ENCODE peak calls at places on chromosomes 16 and 17, in seven cellular contexts. Y, Z, B, Q, E, O and I are unnamed samples.

GRCh38 chr16:70758786-70759185 is 42.2 kb downstream of the VAC14 start:
- DNase-seq in Y (no peak), Z (peak), B (peak), Q (no peak), E (no peak), O (no peak), I (no peak)

GRCh38 chr16:483351-484075 is 44.0 kb upstream of the CAPN15 start:
- DNase-seq in Y (no peak), Z (no peak), B (no peak), Q (no peak), E (no peak), O (no peak), I (no peak)

GRCh38 chr16:49189286-49189685 is 92.4 kb downstream of the CBLN1 start:
- DNase-seq in Y (no peak), Z (no peak), B (no peak), Q (no peak), E (no peak), O (no peak), I (no peak)

GRCh38 chr16:56977823-56978430 is 11.4 kb upstream of the NLRC5 start:
- DNase-seq in Y (no peak), Z (no peak), B (no peak), Q (peak), E (no peak), O (no peak), I (no peak)

GRCh38 chr16:71389330-71389729 is 30.8 kb downstream of the CALB2 start:
- DNase-seq in Y (no peak), Z (no peak), B (no peak), Q (no peak), E (no peak), O (no peak), I (no peak)

GRCh38 chr17:550776-551175 is 163.9 kb downstream of the VPS53 start:
- DNase-seq in Y (no peak), Z (no peak), B (no peak), Q (peak), E (no peak), O (no peak), I (no peak)

GRCh38 chr17:11140028-11140427 is 101.0 kb upstream of the SHISA6 start:
- DNase-seq in Y (no peak), Z (no peak), B (no peak), Q (no peak), E (no peak), O (no peak), I (no peak)

GRCh38 chr17:4854181-4854681 is 21.1 kb downstream of the MINK1 start:
- DNase-seq in Y (no peak), Z (no peak), B (no peak), Q (peak), E (peak), O (no peak), I (no peak)

GRCh38 chr17:37791434-37791833 is 46.6 kb upstream of the HNF1B start:
- DNase-seq in Y (peak), Z (no peak), B (no peak), Q (peak), E (no peak), O (peak), I (peak)

GRCh38 chr17:6153416-6153815 is 83.2 kb downstream of the WSCD1 start:
- DNase-seq in Y (no peak), Z (no peak), B (no peak), Q (no peak), E (peak), O (no peak), I (no peak)
- TF ChIP-seq CTCF in Y (no peak), Z (no peak), B (no peak), Q (no peak), E (no peak), O (no peak), I (no peak)

DNA sequence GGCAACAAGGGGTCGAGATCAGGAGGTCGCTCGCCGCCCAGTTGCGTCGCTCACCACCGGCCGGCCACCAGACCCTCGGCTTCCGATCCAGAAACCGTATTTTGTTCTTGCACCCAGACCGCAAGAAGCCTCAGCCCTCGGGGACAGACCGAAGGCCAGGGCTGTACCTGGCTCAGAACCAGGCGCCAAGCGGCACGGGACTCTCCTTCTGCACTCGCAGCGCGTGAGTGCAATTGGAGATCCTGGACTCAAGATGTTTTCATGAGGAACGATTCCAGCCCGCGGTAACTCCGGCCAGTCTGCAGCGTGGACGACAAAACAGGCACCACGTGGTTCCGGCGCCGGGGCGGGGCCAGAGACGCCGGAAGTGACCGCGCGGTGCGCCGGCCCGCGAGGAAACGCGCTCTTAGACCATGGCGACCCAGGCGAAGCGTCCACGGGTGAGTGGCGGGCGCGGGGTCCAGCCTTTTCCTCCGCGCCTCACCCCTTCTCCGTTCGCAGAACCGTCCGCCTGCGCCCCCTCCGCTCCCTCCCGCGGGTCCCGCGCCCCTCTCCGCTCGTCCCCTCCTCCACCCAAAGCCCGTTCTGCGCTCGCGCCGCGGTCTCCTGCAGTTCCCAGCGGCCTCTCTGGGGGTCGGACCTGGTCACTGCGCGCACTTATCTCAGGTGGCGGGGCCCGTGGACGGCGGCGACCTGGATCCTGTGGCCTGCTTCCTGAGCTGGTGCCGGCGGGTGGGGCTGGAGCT is at the start of gene SETD6:
- DNase-seq in Y (peak), Z (peak), B (peak), Q (peak), E (peak), O (peak), I (peak)
- TF ChIP-seq CTCF in Y (peak), Z (no peak), B (peak), Q (no peak), E (peak), O (peak), I (peak)

GRCh38 chr16:55326261-55326802 is 2.3 kb downstream of the IRX6 start:
- DNase-seq in Y (no peak), Z (no peak), B (no peak), Q (no peak), E (no peak), O (no peak), I (no peak)

GRCh38 chr16:55324491-55325447 is 766 bp downstream of the IRX6 start:
- DNase-seq in Y (no peak), Z (peak), B (no peak), Q (peak), E (peak), O (no peak), I (no peak)

GRCh38 chr16:55325458-55326109 is 1.6 kb downstream of the IRX6 start:
- DNase-seq in Y (no peak), Z (no peak), B (no peak), Q (no peak), E (no peak), O (no peak), I (no peak)

GRCh38 chr16:55322327-55322726 is 1.7 kb upstream of the IRX6 start:
- DNase-seq in Y (no peak), Z (no peak), B (no peak), Q (no peak), E (no peak), O (no peak), I (no peak)

GRCh38 chr16:55323637-55324490 is at the start of gene IRX6:
- DNase-seq in Y (no peak), Z (peak), B (no peak), Q (peak), E (peak), O (no peak), I (no peak)
- TF ChIP-seq CTCF in Y (no peak), Z (no peak), B (no peak), Q (peak), E (peak), O (no peak), I (peak)

DNA sequence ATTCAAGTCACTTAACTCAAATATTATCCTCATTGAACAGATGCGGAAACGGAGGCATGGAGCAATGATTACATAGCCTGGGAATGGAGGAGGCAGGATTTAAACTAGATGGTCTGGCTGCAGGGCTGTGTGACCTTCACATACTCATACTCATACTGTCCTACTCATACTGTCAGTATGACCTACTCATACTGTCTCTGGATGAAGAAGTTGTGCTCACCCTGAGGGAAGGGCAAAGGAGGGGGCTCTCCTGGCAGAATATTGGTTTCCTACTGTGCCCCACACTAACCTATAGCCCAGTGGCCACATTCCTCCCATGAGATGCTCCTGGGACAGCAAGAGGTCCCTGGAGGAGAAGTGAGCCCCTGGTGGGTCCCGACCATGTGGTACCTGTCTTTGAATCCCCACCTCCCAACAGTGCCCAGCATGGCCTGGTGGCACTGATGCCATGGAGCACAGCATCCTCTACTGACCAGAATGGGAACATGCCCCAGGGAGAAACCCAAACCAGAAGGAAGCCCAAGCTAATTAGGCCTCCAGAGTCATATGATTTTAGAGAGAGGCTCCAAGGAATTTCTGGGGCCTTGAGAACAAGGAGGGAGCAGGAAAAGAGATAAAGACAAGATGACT is 197.3 kb upstream of the SDK2 start:
- DNase-seq in Y (peak), Z (no peak), B (no peak), Q (no peak), E (no peak), O (no peak), I (no peak)
- TF ChIP-seq CTCF in Y (no peak), Z (peak), B (no peak), Q (peak), E (no peak), O (peak), I (peak)